ENCODE peak calls at places on chromosome 1, in four cellular contexts. C, P, W and H are unnamed samples. For H3K4me1, the result is how much of the 10 kb centered on the place peaks cover.

GRCh38 chr1:197356723-197357533 is 88.9 kb downstream of the CRB1 start:
- DNase-seq in C (no peak), P (no peak), W (no peak), H (peak)

GRCh38 chr1:94247146-94248094 is 10.0 kb upstream of the ARHGAP29 start:
- DNase-seq in C (peak), W (peak), P (peak), H (peak)

GRCh38 chr1:15621975-15622374 is 4.7 kb downstream of the DDI2 start:
- DNase-seq in C (no peak), W (no peak), P (peak), H (no peak)

GRCh38 chr1:173997796-173998195 is 24.4 kb downstream of the RC3H1 start:
- DNase-seq in W (no peak), C (no peak), P (no peak), H (no peak)

GRCh38 chr1:61184035-61184713 is 101.8 kb downstream of the NFIA start:
- DNase-seq in P (peak), W (peak), C (peak), H (peak)

GRCh38 chr1:51644533-51645197 is 27.8 kb downstream of the OSBPL9 start:
- DNase-seq in W (no peak), P (peak), C (no peak), H (no peak)

GRCh38 chr1:199724049-199724448 is 303.5 kb upstream of the NR5A2 start:
- DNase-seq in P (no peak), W (no peak), C (no peak), H (no peak)

GRCh38 chr1:181482521-181483083 is 715 bp upstream of the CACNA1E start:
- DNase-seq in W (peak), P (no peak), C (peak), H (peak)

GRCh38 chr1:44326066-44326701 is 28.9 kb downstream of the ERI3 start:
- DNase-seq in P (no peak), W (no peak), C (no peak), H (no peak)

GRCh38 chr1:155170101-155170785 is 2.9 kb downstream of the KRTCAP2 start:
- DNase-seq in W (no peak), C (no peak), P (no peak), H (no peak)

GRCh38 chr1:205318231-205318991 is 3.1 kb downstream of the NUAK2 start:
- DNase-seq in P (no peak), W (no peak), C (no peak), H (peak)
- H3K4me1 ChIP-seq in P (under half), W (half or more), C (half or more), H (half or more)

DNA sequence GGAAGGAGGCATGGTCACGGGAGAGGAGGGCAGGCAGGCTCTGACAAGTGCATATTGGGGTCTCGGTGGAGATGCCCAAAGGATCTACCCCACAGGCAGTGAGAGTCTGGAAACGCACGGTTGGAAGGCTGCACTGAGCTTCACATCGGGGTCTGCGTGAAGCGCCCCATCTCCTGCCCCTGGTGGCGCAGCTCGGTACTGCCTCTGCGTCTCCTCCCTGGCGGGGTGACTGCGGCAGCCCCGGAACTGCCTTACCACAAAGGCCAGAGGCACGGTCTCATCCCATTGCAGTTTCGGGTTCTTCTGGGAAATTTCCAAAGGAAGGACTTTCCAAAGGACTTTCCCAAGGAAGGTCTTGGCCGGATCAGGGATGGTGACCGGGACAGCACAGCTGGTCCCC is 69.2 kb upstream of the AJAP1 start:
- DNase-seq in C (no peak), P (no peak), W (no peak), H (peak)
- TF ChIP-seq CTCF in C (peak), P (no peak), W (peak), H (peak)

DNA sequence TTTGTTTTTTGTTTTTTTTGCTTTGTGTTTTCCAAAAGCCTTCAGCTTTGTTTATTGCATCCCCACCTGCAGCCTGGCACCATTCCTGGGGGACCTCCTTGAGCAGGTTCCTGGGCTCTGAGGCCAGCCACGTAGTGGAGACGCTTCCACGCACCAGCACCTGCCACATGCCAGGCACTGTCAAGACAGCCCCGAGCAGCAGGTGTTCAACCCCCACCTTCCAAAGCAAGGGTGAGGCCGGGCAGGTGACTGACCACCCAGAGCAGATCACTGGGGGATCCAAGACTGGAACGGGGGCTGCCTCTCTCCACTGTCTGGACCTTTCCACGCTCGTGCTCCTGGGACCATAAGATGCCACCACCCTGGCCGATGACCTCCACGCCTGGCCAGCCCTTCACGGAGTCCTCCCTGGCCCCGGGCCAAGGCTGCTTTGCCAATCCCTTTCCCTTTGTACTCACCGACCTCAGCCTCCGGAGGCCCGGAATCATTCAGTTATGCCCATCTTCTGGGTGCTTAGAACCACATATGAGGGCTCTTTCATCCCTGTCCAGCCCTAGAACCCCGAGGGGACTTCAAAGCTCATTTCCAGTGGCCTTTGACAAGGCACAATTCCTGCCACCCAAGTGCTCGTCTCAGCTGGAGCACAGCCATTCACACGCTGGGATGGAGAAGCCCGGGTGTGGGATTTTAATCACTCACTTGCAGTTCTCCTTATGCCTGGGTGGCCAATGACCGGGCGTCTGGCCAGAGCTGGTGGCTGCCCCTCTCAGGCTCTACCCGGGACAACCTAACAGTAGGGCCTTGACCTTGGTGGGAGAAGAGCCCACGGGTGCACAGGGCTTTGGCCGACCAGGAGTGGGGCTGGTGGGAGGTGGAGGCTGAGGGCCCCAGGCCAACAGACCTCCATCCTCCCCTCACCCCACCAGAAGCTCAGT is 330.8 kb downstream of the NPHP4 start:
- DNase-seq in P (no peak), C (no peak), W (no peak), H (no peak)
- H3K4me1 ChIP-seq in P (under half), C (under half), W (under half), H (under half)

GRCh38 chr1:245074232-245074747 is 80.5 kb upstream of the KIF26B start:
- DNase-seq in W (no peak), C (no peak), P (no peak), H (no peak)

GRCh38 chr1:245074898-245075297 is 79.9 kb upstream of the KIF26B start:
- DNase-seq in P (no peak), W (no peak), C (no peak), H (no peak)

GRCh38 chr1:245084551-245084950 is 70.2 kb upstream of the KIF26B start:
- DNase-seq in W (no peak), P (no peak), C (no peak), H (no peak)

DNA sequence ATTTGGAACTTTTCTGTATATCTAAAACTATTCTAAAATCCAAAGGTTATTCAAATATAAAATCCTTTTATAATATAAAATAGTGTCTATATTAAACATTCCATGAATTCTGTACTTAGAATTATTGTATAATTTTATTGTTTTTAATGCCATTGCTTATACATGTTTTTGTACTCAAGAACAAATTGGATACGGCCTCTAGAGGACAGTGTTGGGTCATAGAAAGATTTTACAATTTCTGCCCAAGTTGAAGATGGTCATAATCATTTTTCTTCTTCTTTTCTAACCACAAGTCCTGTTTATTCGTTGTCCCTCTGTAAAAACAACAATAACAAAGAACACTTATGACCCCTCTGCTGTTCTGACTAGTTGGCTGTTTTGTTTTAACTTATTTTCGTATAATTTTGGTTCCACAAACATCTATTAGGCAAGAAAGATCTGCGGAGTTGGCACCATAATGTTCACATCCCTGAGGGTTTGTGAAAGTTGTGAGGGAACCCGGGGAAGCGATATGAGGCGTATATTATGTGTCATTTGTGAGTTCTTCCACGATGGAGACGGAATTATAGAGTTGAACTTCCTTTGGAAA is 75.7 kb upstream of the KIF26B start:
- DNase-seq in C (no peak), P (no peak), W (no peak), H (peak)
- TF ChIP-seq CTCF in C (peak), P (peak), W (peak), H (no peak)